ENCODE peak calls at places on chromosomes 6 and 20, in six cellular contexts. R is cardiac muscle cell, O is A673, D is AG04450, Q is PC-3, U is H9. H is an unnamed sample. For H3K9me3, the result is how much of the 10 kb centered on the place peaks cover.

GRCh38 chr20:39263076-39263475 is 300.9 kb downstream of the DHX35 start:
- DNase-seq in Q (peak), D (no peak), U (no peak), R (no peak), O (no peak), H (no peak)

GRCh38 chr6:109311481-109311880 is 70.8 kb downstream of the CD164 start:
- DNase-seq in O (no peak), R (no peak), Q (no peak), D (no peak), U (no peak), H (no peak)

GRCh38 chr6:20688710-20689500 is 154.6 kb downstream of the CDKAL1 start:
- DNase-seq in D (no peak), Q (peak), O (no peak), R (no peak), U (no peak), H (no peak)

GRCh38 chr6:167143041-167143440 is 14.7 kb downstream of the GPR31 start:
- DNase-seq in Q (no peak), U (no peak), O (no peak), R (no peak), D (no peak), H (no peak)

GRCh38 chr6:34536251-34536958 is 19.7 kb downstream of the SPDEF start:
- DNase-seq in D (no peak), O (no peak), U (no peak), R (no peak), Q (peak), H (no peak)

GRCh38 chr20:6519556-6519955 is 247.9 kb upstream of the BMP2 start:
- DNase-seq in D (peak), R (no peak), O (no peak), Q (peak), U (no peak), H (no peak)

GRCh38 chr20:13813910-13814309 is 29.1 kb downstream of the NDUFAF5 start:
- DNase-seq in D (no peak), O (no peak), R (no peak), U (no peak), Q (no peak), H (no peak)

GRCh38 chr6:34485321-34486060 is 19.6 kb downstream of the PACSIN1 start:
- DNase-seq in O (no peak), D (no peak), Q (no peak), R (no peak), U (no peak), H (no peak)

GRCh38 chr20:62824476-62825287 is 7.8 kb downstream of the COL9A3 start:
- DNase-seq in O (peak), U (peak), D (no peak), R (peak), Q (peak), H (peak)

GRCh38 chr6:15476631-15477380 is 186.0 kb downstream of the DTNBP1 start:
- DNase-seq in D (peak), O (peak), Q (no peak), U (no peak), R (no peak), H (no peak)

GRCh38 chr20:39048000-39048696 is 86.0 kb downstream of the DHX35 start:
- DNase-seq in R (peak), O (peak), Q (peak), U (peak), D (peak), H (peak)

GRCh38 chr6:82015043-82015442 is 232.5 kb downstream of the IBTK start:
- DNase-seq in R (no peak), O (no peak), Q (peak), D (no peak), U (no peak), H (no peak)

GRCh38 chr6:33192671-33193602 is 670 bp upstream of the COL11A2 start:
- DNase-seq in O (no peak), Q (no peak), D (no peak), U (no peak), R (peak), H (peak)

GRCh38 chr20:6388666-6389197 is 265.9 kb upstream of the FERMT1 start:
- DNase-seq in O (peak), U (no peak), Q (no peak), R (no peak), D (no peak), H (no peak)

GRCh38 chr6:113830140-113830539 is 27.0 kb upstream of the MARCKS start:
- DNase-seq in D (no peak), O (no peak), U (no peak), R (no peak), Q (no peak), H (no peak)

GRCh38 chr6:75205776-75206334 is at the start of gene COL12A1:
- DNase-seq in Q (peak), U (peak), O (peak), D (peak), R (peak), H (peak)

GRCh38 chr6:145319605-145320004 is 415.7 kb downstream of the EPM2A start:
- DNase-seq in Q (no peak), U (no peak), O (no peak), R (no peak), D (no peak), H (no peak)

GRCh38 chr20:50514750-50515149 is 4.6 kb downstream of the PTPN1 start:
- DNase-seq in U (no peak), R (no peak), Q (no peak), D (no peak), O (no peak), H (no peak)

GRCh38 chr20:13786143-13786828 is 1.5 kb downstream of the NDUFAF5 start:
- DNase-seq in D (no peak), R (no peak), O (no peak), U (no peak), Q (peak), H (no peak)

GRCh38 chr20:36341331-36342020 is 35.3 kb downstream of the DLGAP4 start:
- DNase-seq in U (no peak), Q (no peak), R (no peak), D (no peak), O (no peak), H (peak)

GRCh38 chr6:24529985-24530384 is 35.2 kb downstream of the ALDH5A1 start:
- DNase-seq in R (no peak), Q (no peak), D (no peak), O (no peak), U (no peak), H (no peak)

GRCh38 chr20:44896583-44896982 is 11.1 kb downstream of the YWHAB start:
- DNase-seq in U (no peak), R (no peak), Q (no peak), D (no peak), O (peak), H (no peak)

DNA sequence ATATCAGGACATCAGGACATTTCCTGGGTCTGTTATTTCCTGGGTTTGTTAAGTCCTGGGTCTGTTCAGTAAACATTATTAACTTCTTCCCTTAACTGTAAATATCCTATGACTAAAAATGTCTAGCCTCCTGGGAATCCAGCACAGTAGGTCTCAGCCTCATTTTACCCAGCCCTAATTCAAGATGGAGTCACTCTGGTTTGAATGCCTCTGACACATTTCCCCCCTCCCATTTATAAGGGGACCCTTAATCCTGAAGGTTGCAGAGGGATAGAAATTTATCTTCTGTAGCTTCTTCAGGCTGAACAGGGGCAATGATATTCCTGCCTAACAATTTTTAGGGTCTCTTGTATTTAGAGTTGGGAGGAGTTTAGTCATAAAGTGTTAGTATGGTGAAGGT is 21.8 kb downstream of the RNF182 start:
- DNase-seq in D (no peak), O (no peak), U (no peak), R (no peak), Q (peak), H (no peak)
- H3K9me3 ChIP-seq in D (under half), O (under half), U (under half), R (under half), Q (under half), H (under half)

DNA sequence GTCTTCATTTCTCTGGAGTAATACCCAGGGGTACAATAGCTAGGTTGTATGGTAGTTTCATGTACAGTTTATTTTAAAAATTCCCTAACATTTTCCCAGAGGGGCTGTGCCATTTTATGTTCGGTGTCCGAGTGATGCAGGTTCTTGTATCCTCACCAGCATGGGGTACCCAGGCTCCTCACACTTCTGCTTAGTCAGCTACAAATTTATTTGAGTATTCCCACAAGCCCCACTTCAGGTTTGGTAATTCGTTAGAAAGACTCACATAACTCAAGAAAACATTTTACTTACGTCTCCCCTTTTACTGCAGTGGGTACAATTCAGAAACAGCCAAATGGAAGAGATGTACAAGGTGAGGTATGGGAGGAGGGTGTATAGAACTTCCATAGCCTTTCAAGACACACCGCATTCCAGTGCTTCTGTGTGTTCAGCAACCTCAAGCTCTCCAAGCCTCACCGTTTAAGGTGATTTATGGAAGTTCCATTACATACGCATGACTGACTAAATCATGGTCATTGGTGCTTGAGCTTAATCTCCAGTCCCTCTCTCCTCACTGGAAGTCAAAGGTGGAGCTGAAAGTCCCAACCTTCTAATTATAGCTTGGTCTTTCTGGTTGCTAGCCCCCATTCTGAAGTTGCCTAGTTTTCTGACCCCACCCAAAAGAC is 18.1 kb downstream of the RIPK1 start:
- DNase-seq in U (no peak), O (no peak), R (no peak), D (no peak), Q (no peak), H (no peak)
- H3K9me3 ChIP-seq in U (half or more), O (under half), R (under half), D (under half), Q (under half), H (under half)

GRCh38 chr20:60749804-60750602 is 502.1 kb upstream of the CDH4 start:
- DNase-seq in U (peak), O (peak), Q (no peak), D (no peak), R (no peak), H (no peak)
- H3K9me3 ChIP-seq in U (under half), O (under half), Q (under half), D (under half), R (under half), H (under half)

GRCh38 chr6:2324166-2324953 is 79.0 kb upstream of the GMDS start:
- DNase-seq in Q (no peak), R (no peak), D (no peak), U (no peak), O (no peak), H (no peak)
- H3K9me3 ChIP-seq in Q (under half), R (under half), D (under half), U (under half), O (under half), H (half or more)

GRCh38 chr6:168371635-168371988 is 52.0 kb upstream of the DACT2 start:
- DNase-seq in D (no peak), U (no peak), R (no peak), O (no peak), Q (no peak), H (no peak)
- H3K9me3 ChIP-seq in D (half or more), U (under half), R (under half), O (under half), Q (under half), H (under half)

DNA sequence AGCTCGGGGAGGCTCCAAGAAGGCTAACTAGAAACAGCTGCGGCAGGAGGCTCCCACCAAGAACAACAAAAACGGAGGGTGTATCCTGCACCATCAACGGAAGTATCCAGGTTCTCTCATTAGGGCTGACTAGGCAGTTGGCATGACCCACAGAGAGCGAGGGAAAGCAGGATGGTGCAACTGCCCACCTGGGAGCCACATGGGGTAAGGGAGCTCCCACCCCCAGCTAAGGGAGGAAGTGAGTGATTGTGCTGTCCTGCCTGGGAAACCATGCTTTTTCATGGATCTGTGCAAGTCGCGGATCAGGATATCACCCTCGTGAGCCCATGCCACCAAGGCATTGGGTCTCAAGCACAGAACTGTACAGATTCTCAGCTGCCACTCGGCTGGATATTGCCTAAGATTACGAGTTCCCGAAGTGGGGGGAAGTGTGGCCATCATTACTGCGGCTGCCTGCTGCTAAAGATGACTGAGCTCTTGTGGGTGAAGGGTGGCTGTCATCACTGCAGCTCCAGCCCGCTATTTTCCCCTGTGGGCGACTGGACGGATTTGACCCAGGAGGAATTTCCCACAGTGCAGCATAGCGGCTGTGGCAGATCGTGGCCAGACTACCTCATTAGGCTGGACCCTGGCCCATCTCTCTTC is 515.8 kb downstream of the FRK start:
- DNase-seq in D (no peak), O (no peak), R (no peak), U (no peak), Q (no peak), H (no peak)
- H3K9me3 ChIP-seq in D (under half), O (under half), R (under half), U (under half), Q (under half), H (under half)

GRCh38 chr20:16302818-16303217 is 270.4 kb downstream of the KIF16B start:
- DNase-seq in D (no peak), O (no peak), Q (no peak), R (no peak), U (no peak), H (no peak)

GRCh38 chr20:16296933-16297332 is 276.3 kb downstream of the KIF16B start:
- DNase-seq in Q (no peak), U (no peak), R (no peak), O (no peak), D (no peak), H (no peak)

GRCh38 chr20:16299892-16300291 is 273.4 kb downstream of the KIF16B start:
- DNase-seq in O (no peak), U (no peak), R (no peak), Q (no peak), D (no peak), H (no peak)

DNA sequence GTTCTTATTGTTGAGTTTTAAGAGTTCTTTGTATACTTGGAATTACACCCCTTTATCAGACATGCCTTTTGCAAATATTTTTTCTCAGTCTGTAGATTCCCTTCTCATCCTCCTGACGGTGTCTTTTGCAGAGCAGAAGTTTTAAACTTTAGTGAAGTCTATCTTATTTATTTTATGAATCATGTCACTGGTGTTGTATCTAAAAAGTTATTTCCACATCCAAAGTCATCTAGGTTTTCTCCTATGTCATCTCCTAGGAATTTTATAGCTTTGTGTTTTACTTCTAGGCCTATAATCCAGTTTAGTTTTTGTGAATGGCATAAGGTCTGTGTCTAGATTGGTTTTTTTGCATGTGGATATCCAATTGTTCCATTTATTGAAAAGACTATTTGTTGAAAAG is 271.3 kb downstream of the KIF16B start:
- DNase-seq in D (no peak), Q (peak), R (no peak), O (no peak), U (no peak), H (no peak)
- H3K9me3 ChIP-seq in D (under half), Q (under half), R (under half), O (under half), U (under half), H (under half)

DNA sequence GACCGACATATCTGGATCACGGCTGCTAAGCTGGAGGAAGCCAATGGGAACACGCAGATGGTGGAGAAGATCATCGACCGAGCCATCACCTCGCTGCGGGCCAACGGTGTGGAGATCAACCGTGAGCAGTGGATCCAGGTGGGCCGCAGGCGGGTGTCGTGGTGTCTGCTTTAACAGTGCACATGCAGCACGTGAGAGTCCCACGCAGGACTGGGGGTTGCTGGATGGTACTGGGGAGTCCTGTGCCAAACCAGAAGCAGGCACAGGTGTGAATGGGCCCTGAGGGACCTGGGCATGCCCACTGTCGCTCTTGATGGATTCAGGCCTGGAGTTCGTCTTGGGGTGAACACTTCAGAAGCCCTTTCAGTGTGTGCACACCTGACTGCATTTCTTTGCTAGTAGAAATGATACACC is 24.6 kb upstream of the C20orf204 start:
- DNase-seq in R (no peak), D (no peak), Q (no peak), O (no peak), U (no peak), H (no peak)
- H3K9me3 ChIP-seq in R (under half), D (under half), Q (under half), O (under half), U (under half), H (under half)

DNA sequence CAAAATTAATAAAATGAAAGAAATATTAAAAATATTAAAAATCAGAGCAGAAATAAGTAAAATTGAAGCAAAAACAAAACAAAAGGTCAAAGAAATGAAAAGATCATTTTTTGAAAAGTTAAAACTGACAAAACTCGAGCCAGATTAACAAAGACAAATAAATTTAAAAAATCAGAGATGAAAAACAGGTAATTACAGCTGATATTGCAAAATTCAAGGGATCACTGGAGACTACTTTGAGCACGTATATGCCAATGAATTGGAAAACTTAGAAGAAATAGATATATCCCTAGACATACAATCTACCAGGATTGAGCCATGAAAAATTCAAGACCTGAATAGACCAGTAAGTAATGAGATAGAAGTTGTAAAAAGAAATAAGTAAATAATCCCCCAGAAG is 446.2 kb upstream of the EYS start:
- DNase-seq in U (no peak), O (no peak), Q (no peak), D (no peak), R (no peak), H (no peak)
- H3K9me3 ChIP-seq in U (under half), O (under half), Q (under half), D (under half), R (under half), H (under half)